ENCODE peak calls at places on chromosomes 12 and 14, in ten cellular contexts. C is cardiac muscle cell, S is mucosa of descending colon, T is epithelial cell of proximal tubule, L is suprapubic skin, V is cardiac fibroblast, U is RWPE1, A is transverse colon, O is heart left ventricle, Z is choroid plexus epithelial cell. X is an unnamed sample.

GRCh38 chr14:64934338-64934939 is 8.1 kb downstream of the GPX2 start:
- DNase-seq in U (no peak), Z (no peak), A (no peak), S (no peak), T (no peak), L (no peak), C (no peak), O (no peak), V (no peak), X (no peak)

GRCh38 chr12:124492879-124493808 is 74.3 kb downstream of the NCOR2 start:
- DNase-seq in V (no peak), U (no peak), C (no peak), S (no peak), A (no peak), O (peak), Z (peak), T (no peak), L (no peak), X (no peak)

GRCh38 chr12:125403145-125403789 is 338.0 kb downstream of the AACS start:
- DNase-seq in C (peak), L (no peak), S (no peak), A (no peak), Z (peak), U (peak), T (no peak), V (peak), O (no peak), X (no peak)

GRCh38 chr14:52961060-52961639 is 10.3 kb upstream of the FERMT2 start:
- DNase-seq in V (peak), U (peak), A (peak), O (no peak), T (no peak), Z (peak), L (no peak), C (peak), S (no peak), X (no peak)

GRCh38 chr12:80129895-80130535 is 30.7 kb downstream of the OTOGL start:
- DNase-seq in C (peak), U (no peak), O (no peak), V (peak), A (no peak), T (no peak), L (no peak), Z (peak), S (no peak), X (no peak)

GRCh38 chr14:62694075-62694474 is 351.2 kb downstream of the KCNH5 start:
- DNase-seq in S (no peak), T (no peak), V (peak), O (no peak), L (no peak), C (no peak), A (no peak), U (peak), Z (peak), X (no peak)

GRCh38 chr14:82796081-82796480 is 1262.4 kb upstream of the SEL1L start:
- DNase-seq in T (no peak), O (no peak), Z (no peak), A (no peak), U (no peak), C (no peak), S (no peak), V (no peak), L (no peak), X (no peak)

GRCh38 chr12:331287-331686 is 57.8 kb downstream of the KDM5A start:
- DNase-seq in V (no peak), A (no peak), S (no peak), Z (no peak), L (no peak), U (no peak), O (no peak), C (no peak), T (no peak), X (no peak)

GRCh38 chr12:9730011-9730410 is 2.9 kb downstream of the CLECL1 start:
- DNase-seq in V (no peak), C (no peak), Z (no peak), O (no peak), S (no peak), L (no peak), U (no peak), T (no peak), A (no peak), X (no peak)

GRCh38 chr12:29559194-29559593 is 61.7 kb upstream of the OVCH1 start:
- DNase-seq in A (no peak), T (no peak), V (no peak), L (no peak), C (no peak), Z (no peak), U (no peak), S (no peak), O (no peak), X (no peak)

GRCh38 chr14:99803803-99804202 is 10.6 kb downstream of the EML1 start:
- DNase-seq in V (no peak), T (no peak), L (no peak), U (no peak), A (no peak), C (no peak), O (no peak), S (no peak), Z (no peak), X (no peak)

GRCh38 chr12:56996793-56997545 is 9.4 kb downstream of the ZBTB39 start:
- DNase-seq in T (no peak), U (no peak), O (no peak), C (no peak), L (no peak), Z (no peak), V (no peak), A (no peak), S (no peak), X (no peak)

GRCh38 chr12:49647827-49648721 is 24.7 kb downstream of the PRPF40B start:
- DNase-seq in O (no peak), T (no peak), S (no peak), L (no peak), U (no peak), C (no peak), Z (no peak), A (no peak), V (no peak), X (no peak)

GRCh38 chr14:54783660-54784015 is 119.0 kb downstream of the GCH1 start:
- DNase-seq in S (no peak), T (no peak), A (no peak), L (no peak), Z (no peak), V (no peak), O (no peak), U (no peak), C (no peak), X (no peak)

GRCh38 chr14:92160619-92161018 is 38.9 kb downstream of the CPSF2 start:
- DNase-seq in Z (peak), U (peak), O (no peak), S (no peak), A (no peak), T (peak), L (no peak), V (peak), C (no peak), X (no peak)

GRCh38 chr14:64714432-64715025 is 10.3 kb downstream of the PLEKHG3 start:
- DNase-seq in L (peak), A (no peak), C (no peak), U (no peak), Z (no peak), O (no peak), S (no peak), T (no peak), V (no peak), X (no peak)

GRCh38 chr12:31594681-31595080 is 3.7 kb upstream of the DENND5B start:
- DNase-seq in L (no peak), C (peak), O (no peak), T (no peak), U (no peak), A (no peak), V (peak), S (no peak), Z (no peak), X (no peak)

GRCh38 chr12:31117203-31118011 is 43.7 kb downstream of the DDX11 start:
- DNase-seq in O (peak), C (peak), Z (peak), S (no peak), V (peak), L (no peak), A (peak), T (no peak), U (peak), X (no peak)

GRCh38 chr12:40262657-40263056 is 37.9 kb downstream of the LRRK2 start:
- DNase-seq in L (no peak), S (no peak), O (no peak), U (no peak), Z (no peak), T (no peak), A (no peak), V (no peak), C (no peak), X (no peak)

GRCh38 chr14:89787525-89787924 is 167.0 kb downstream of the EFCAB11 start:
- DNase-seq in V (peak), L (no peak), U (peak), C (no peak), Z (peak), A (no peak), T (no peak), S (no peak), O (no peak), X (no peak)

GRCh38 chr14:77488558-77488957 is 10.1 kb downstream of the ISM2 start:
- DNase-seq in O (no peak), T (no peak), V (no peak), U (no peak), S (no peak), C (no peak), L (no peak), A (no peak), Z (no peak), X (no peak)

GRCh38 chr14:73757876-73758391 is 43.8 kb upstream of the PNMA1 start:
- DNase-seq in S (peak), V (no peak), A (no peak), L (no peak), T (no peak), C (no peak), Z (no peak), O (no peak), U (no peak), X (no peak)

DNA sequence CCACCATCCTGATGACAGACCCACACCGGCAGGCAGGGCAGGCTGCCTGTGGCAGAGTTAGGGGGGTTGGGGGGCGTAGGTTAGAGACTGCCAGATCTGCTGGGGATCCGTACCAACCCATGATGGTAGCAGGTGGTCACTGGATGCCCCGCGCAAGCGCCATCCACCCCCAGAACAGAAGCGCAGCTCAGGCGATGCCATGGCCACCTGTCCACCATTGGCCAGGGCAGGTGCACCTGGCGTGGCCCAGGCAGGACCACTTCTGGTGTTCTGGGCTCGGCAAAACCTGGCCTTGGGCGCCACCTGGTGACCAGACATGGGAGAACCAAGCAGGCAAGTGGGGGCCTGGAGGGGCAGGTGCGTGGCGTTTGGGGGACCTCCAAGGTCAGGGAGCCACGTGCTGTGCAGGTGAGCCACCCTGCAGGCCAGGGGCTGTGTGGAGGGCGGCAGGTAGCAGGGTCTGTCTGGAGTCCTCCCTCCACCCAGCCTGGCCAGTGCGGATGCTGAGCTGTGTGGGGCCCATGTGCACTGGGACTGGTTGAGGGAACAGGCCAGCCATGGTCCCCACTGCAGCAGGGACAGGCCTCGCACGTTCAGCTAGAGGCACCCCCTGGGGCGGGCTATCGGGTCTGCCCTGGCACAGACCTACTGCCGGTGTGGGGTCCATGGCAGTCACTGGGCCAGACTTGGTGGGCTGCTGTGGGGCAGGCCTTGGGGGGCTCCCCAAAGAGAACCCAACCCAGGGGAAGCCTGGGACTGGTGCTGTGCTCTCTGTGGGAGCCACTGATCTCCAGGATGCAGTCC is 15.6 kb downstream of the BAG5 start:
- DNase-seq in U (peak), O (peak), A (peak), C (peak), V (peak), Z (peak), S (peak), L (peak), T (no peak), X (peak)
- TF ChIP-seq CTCF in U (peak), O (peak), A (peak), C (peak), V (peak), Z (peak), S (peak), L (peak), T (peak), X (peak)

DNA sequence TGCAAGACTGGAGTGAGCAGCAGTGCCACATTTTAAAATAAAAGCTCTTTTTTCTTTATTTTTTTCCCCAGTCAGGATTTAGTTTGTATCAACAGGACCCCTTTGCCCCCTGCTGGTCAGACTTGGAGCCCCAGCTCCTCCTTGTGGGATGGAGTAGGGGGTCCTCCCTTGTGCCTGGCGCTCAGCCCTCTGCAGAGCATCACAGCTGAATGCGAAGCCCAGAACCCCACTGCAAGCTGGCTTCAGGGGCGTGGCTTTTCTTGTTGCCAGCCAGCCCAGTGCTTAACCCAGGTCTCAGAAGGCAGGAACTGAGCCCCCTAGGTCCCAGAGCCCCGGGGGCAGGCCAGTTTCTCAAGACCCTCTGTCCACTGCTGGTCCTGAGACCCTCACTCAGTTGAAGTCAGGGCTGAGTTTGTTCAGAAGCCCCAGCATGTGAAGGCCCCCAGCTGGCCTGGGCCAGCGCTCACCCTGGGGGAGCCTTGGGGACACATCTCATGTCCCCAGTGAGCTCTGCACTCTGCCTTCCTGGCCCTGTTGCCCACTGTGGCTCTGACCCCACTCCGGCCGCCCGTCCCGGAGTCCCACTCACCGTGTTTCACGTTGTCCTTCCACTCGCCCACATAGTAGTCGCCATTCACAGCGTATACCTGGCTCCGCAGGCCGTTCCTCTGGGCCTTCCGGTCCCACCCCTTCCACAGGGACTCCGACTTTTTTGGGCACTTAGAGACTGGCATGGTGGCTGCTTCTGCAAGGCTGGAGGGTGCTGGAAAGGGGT is 517 bp downstream of the MORN3 start:
- DNase-seq in O (no peak), T (no peak), U (no peak), L (no peak), A (peak), C (peak), S (no peak), Z (peak), V (peak), X (no peak)
- TF ChIP-seq CTCF in O (peak), T (peak), U (peak), L (peak), A (peak), C (peak), S (no peak), Z (peak), V (peak), X (peak)

DNA sequence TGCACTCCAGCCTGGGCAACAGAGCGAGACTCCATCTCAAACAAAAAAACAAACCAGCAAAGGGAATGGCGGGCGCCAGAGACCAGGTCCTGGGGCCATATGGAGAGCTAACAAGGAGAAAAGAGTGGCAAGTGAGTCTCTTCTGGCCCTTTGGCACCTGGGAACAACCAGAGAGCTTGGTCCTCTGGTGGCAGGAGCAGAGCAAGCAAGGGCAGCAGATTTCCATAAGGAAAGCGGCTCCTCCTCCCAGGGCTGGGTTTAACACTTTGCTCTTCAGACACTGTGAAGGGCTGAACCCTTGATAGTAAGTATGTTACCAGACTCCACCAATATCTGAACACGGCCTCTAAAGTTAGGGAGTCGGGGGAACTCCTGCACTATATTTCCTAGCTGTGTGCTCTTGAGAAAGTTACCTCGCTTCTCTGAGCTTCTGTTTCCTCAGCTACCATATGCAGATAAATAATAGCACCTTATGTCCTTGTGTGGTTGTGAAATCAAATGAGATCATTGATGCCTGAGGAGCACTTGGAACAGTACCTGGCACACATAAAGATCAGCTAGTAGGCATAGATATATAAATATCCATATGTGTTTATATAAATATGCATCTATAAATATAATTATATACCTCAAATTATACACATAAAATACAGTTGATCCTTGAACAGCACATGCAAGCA is 33.4 kb upstream of the PLEKHG6 start:
- DNase-seq in U (no peak), O (no peak), A (peak), S (no peak), Z (no peak), V (no peak), C (no peak), L (no peak), T (no peak), X (peak)
- TF ChIP-seq CTCF in U (no peak), O (no peak), A (peak), S (no peak), Z (no peak), V (no peak), C (no peak), L (no peak), T (peak), X (peak)

GRCh38 chr12:105368047-105368646 is 37.7 kb downstream of the C12orf75 start:
- DNase-seq in U (no peak), A (no peak), L (no peak), C (no peak), O (no peak), Z (no peak), V (no peak), S (no peak), T (no peak), X (no peak)

GRCh38 chr12:105363890-105364289 is 33.4 kb downstream of the C12orf75 start:
- DNase-seq in U (no peak), L (no peak), S (no peak), V (no peak), C (no peak), A (no peak), O (no peak), T (no peak), Z (no peak), X (no peak)

GRCh38 chr12:105365231-105365630 is 34.7 kb downstream of the C12orf75 start:
- DNase-seq in O (no peak), C (no peak), L (no peak), V (peak), S (no peak), T (no peak), U (no peak), A (no peak), Z (no peak), X (no peak)

GRCh38 chr12:105369014-105369413 is 38.5 kb downstream of the C12orf75 start:
- DNase-seq in U (no peak), S (no peak), T (no peak), Z (peak), L (no peak), V (peak), C (no peak), O (no peak), A (no peak), X (no peak)
- TF ChIP-seq CTCF in U (no peak), S (no peak), T (no peak), Z (peak), L (no peak), V (peak), C (no peak), O (no peak), A (no peak), X (peak)

GRCh38 chr14:39491134-39491541 is 58.9 kb upstream of the FBXO33 start:
- DNase-seq in Z (peak), O (no peak), V (peak), L (no peak), A (no peak), U (peak), S (no peak), T (peak), C (peak), X (no peak)
- TF ChIP-seq CTCF in Z (peak), O (peak), V (no peak), L (peak), A (peak), U (peak), S (no peak), T (peak), C (peak), X (peak)

GRCh38 chr12:111149299-111149698 is 219.6 kb downstream of the PHETA1 start:
- DNase-seq in Z (no peak), O (no peak), S (no peak), T (no peak), C (no peak), L (no peak), U (no peak), V (no peak), A (no peak), X (no peak)
- TF ChIP-seq CTCF in Z (no peak), O (no peak), S (no peak), T (no peak), C (peak), L (no peak), U (no peak), V (no peak), A (no peak), X (no peak)

GRCh38 chr14:47541652-47542051 is 133.8 kb downstream of the MDGA2 start:
- DNase-seq in A (no peak), S (no peak), O (no peak), L (no peak), T (no peak), C (no peak), Z (no peak), V (no peak), U (no peak), X (no peak)

GRCh38 chr14:47536341-47536740 is 139.1 kb downstream of the MDGA2 start:
- DNase-seq in T (no peak), C (no peak), U (no peak), S (no peak), O (no peak), V (no peak), L (no peak), A (no peak), Z (no peak), X (no peak)

DNA sequence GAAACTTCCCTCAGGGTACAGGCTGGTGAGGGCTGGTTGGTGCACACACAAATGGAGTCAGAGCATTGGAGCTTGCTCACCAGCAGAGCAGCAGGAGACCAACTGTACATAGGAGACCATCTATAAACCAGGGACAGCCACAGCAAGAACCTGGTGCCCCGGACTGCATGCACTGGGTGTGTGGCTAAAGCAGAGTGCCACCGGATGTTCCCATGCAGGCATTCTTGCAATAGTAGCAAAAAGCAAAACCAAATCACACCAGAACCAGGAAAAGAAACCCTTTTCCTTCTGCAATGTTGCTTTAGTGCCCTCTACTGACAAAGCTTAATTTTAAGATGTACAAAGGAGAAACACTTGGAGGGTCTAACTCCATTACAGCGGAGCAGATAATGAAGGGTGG is 136.3 kb downstream of the MDGA2 start:
- DNase-seq in L (no peak), U (no peak), O (peak), S (no peak), Z (peak), A (no peak), V (no peak), T (no peak), C (peak), X (no peak)
- TF ChIP-seq CTCF in L (no peak), U (no peak), O (peak), S (no peak), Z (peak), A (no peak), V (no peak), T (peak), C (peak), X (peak)

X was measured in chondrocyte.